ENCODE peak calls at places on chromosomes 12 and 14, in five cellular contexts. One of them, this sample, is unnamed.

GRCh38 chr12:83473408-83474095 is 786.8 kb downstream of the TMTC2 start:
- DNase-seq in CD4-positive, alpha-beta memory T cell: no peak
- DNase-seq in type B pancreatic cell: no peak
- DNase-seq in lung microvascular endothelial cell: no peak
- DNase-seq in stromal cell of bone marrow: no peak
- DNase-seq in this sample: peak; percentile 31

GRCh38 chr12:53994268-53994690 is 5.7 kb upstream of the HOXC9 start:
- DNase-seq in CD4-positive, alpha-beta memory T cell: no peak
- DNase-seq in type B pancreatic cell: no peak
- DNase-seq in lung microvascular endothelial cell: no peak
- DNase-seq in stromal cell of bone marrow: no peak
- DNase-seq in this sample: no peak

GRCh38 chr12:96034631-96035282 is 630 bp downstream of the LTA4H start:
- DNase-seq in CD4-positive, alpha-beta memory T cell: no peak
- DNase-seq in type B pancreatic cell: no peak
- DNase-seq in lung microvascular endothelial cell: peak; percentile 59
- DNase-seq in stromal cell of bone marrow: no peak
- DNase-seq in this sample: no peak

GRCh38 chr12:131129839-131130238 is 176.1 kb downstream of the ADGRD1 start:
- DNase-seq in CD4-positive, alpha-beta memory T cell: no peak
- DNase-seq in type B pancreatic cell: peak; percentile 64
- DNase-seq in lung microvascular endothelial cell: no peak
- DNase-seq in stromal cell of bone marrow: no peak
- DNase-seq in this sample: no peak

GRCh38 chr14:96793547-96793946 is 3.6 kb upstream of the VRK1 start:
- DNase-seq in CD4-positive, alpha-beta memory T cell: no peak
- DNase-seq in type B pancreatic cell: no peak
- DNase-seq in lung microvascular endothelial cell: peak; percentile 17
- DNase-seq in stromal cell of bone marrow: no peak
- DNase-seq in this sample: no peak

GRCh38 chr14:22140623-22141022 is 448.4 kb downstream of the DAD1 start:
- DNase-seq in CD4-positive, alpha-beta memory T cell: no peak
- DNase-seq in type B pancreatic cell: no peak
- DNase-seq in lung microvascular endothelial cell: no peak
- DNase-seq in stromal cell of bone marrow: no peak
- DNase-seq in this sample: no peak

GRCh38 chr14:69636051-69636639 is 24.7 kb downstream of the SUSD6 start:
- DNase-seq in CD4-positive, alpha-beta memory T cell: no peak
- DNase-seq in type B pancreatic cell: no peak
- DNase-seq in lung microvascular endothelial cell: peak; percentile 36
- DNase-seq in stromal cell of bone marrow: no peak
- DNase-seq in this sample: no peak

GRCh38 chr12:115305867-115306266 is 621.9 kb upstream of the TBX3 start:
- DNase-seq in CD4-positive, alpha-beta memory T cell: no peak
- DNase-seq in type B pancreatic cell: no peak
- DNase-seq in lung microvascular endothelial cell: no peak
- DNase-seq in stromal cell of bone marrow: no peak
- DNase-seq in this sample: no peak

GRCh38 chr12:80321653-80322052 is 122.4 kb upstream of the PTPRQ start:
- DNase-seq in CD4-positive, alpha-beta memory T cell: no peak
- DNase-seq in type B pancreatic cell: no peak
- DNase-seq in lung microvascular endothelial cell: no peak
- DNase-seq in stromal cell of bone marrow: no peak
- DNase-seq in this sample: no peak

GRCh38 chr12:93638095-93638494 is 39.1 kb upstream of the CRADD start:
- DNase-seq in CD4-positive, alpha-beta memory T cell: no peak
- DNase-seq in type B pancreatic cell: no peak
- DNase-seq in lung microvascular endothelial cell: no peak
- DNase-seq in stromal cell of bone marrow: no peak
- DNase-seq in this sample: no peak

GRCh38 chr14:56333361-56334279 is 215.4 kb downstream of the PELI2 start:
- DNase-seq in CD4-positive, alpha-beta memory T cell: no peak
- DNase-seq in type B pancreatic cell: no peak
- DNase-seq in lung microvascular endothelial cell: peak; percentile 93
- DNase-seq in stromal cell of bone marrow: peak; percentile 48
- DNase-seq in this sample: no peak

GRCh38 chr12:113231275-113232231 is 10.3 kb downstream of the TPCN1 start:
- DNase-seq in CD4-positive, alpha-beta memory T cell: no peak
- DNase-seq in type B pancreatic cell: no peak
- DNase-seq in lung microvascular endothelial cell: peak; percentile 66
- DNase-seq in stromal cell of bone marrow: no peak
- DNase-seq in this sample: no peak

GRCh38 chr12:109273354-109273753 is 35.7 kb downstream of the FOXN4 start:
- DNase-seq in CD4-positive, alpha-beta memory T cell: no peak
- DNase-seq in type B pancreatic cell: no peak
- DNase-seq in lung microvascular endothelial cell: no peak
- DNase-seq in stromal cell of bone marrow: no peak
- DNase-seq in this sample: no peak

GRCh38 chr14:75911883-75912282 is 69.9 kb downstream of the TGFB3 start:
- DNase-seq in CD4-positive, alpha-beta memory T cell: no peak
- DNase-seq in type B pancreatic cell: no peak
- DNase-seq in lung microvascular endothelial cell: peak; percentile 85
- DNase-seq in stromal cell of bone marrow: no peak
- DNase-seq in this sample: no peak

This sample was measured in fibroblast of the conjunctiva.